ENCODE peak calls at places on chromosomes 11 and 22, in four cellular contexts. W is body of pancreas; Z is left ventricle myocardium inferior; X is effector memory CD4-positive, alpha-beta T cell. A is an unnamed sample. For H3K4me1 and H3K36me3, the result is how much of the 10 kb centered on the place peaks cover.

GRCh38 chr22:50317674-50318073 is 9.1 kb downstream of the DENND6B start:
- DNase-seq in W (no peak), Z (no peak), X (no peak), A (no peak)

GRCh38 chr11:130198292-130198691 is 38.7 kb downstream of the ST14 start:
- DNase-seq in W (no peak), Z (no peak), X (no peak), A (no peak)

GRCh38 chr11:130908770-130909625 is 7.3 kb downstream of the SNX19 start:
- DNase-seq in W (no peak), Z (no peak), X (no peak), A (no peak)

GRCh38 chr11:106241601-106242257 is 164.3 kb downstream of the AASDHPPT start:
- DNase-seq in W (no peak), Z (no peak), X (no peak), A (no peak)

GRCh38 chr11:90204407-90204806 is 18.4 kb downstream of the CHORDC1 start:
- DNase-seq in W (no peak), Z (no peak), X (no peak), A (no peak)

GRCh38 chr11:78460468-78460867 is 42.8 kb upstream of the GAB2 start:
- DNase-seq in W (no peak), Z (no peak), X (no peak), A (no peak)

GRCh38 chr11:130070829-130071205 is 1.1 kb downstream of the APLP2 start:
- DNase-seq in W (no peak), Z (no peak), X (no peak), A (no peak)

GRCh38 chr11:13051257-13051656 is 42.1 kb downstream of the RASSF10 start:
- DNase-seq in W (no peak), Z (no peak), X (no peak), A (no peak)

GRCh38 chr11:127050141-127050632 is 49.6 kb upstream of the KIRREL3 start:
- DNase-seq in W (no peak), Z (no peak), X (no peak), A (no peak)

GRCh38 chr11:113563766-113564165 is 88.6 kb upstream of the DRD2 start:
- DNase-seq in W (no peak), Z (no peak), X (no peak), A (no peak)

GRCh38 chr11:109140426-109140825 is 281.6 kb upstream of the C11orf87 start:
- DNase-seq in W (no peak), Z (no peak), X (no peak), A (no peak)

GRCh38 chr11:129457321-129457720 is 81.7 kb downstream of the BARX2 start:
- DNase-seq in W (no peak), Z (no peak), X (no peak), A (no peak)

GRCh38 chr22:27845603-27846100 is 44.1 kb upstream of the MN1 start:
- DNase-seq in W (no peak), Z (no peak), X (no peak), A (no peak)

GRCh38 chr11:134532176-134532920 is 120.3 kb upstream of the B3GAT1 start:
- DNase-seq in W (peak), Z (no peak), X (no peak), A (no peak)

GRCh38 chr11:130872961-130873360 is 43.3 kb downstream of the SNX19 start:
- DNase-seq in W (no peak), Z (no peak), X (no peak), A (no peak)

GRCh38 chr11:72471005-72471898 is 36.9 kb upstream of the CLPB start:
- DNase-seq in W (peak), Z (peak), X (peak), A (peak)

GRCh38 chr11:61486004-61486615 is 22.4 kb upstream of the LRRC10B start:
- DNase-seq in W (no peak), Z (no peak), X (no peak), A (no peak)

GRCh38 chr11:61966673-61967176 is 709 bp downstream of the FTH1 start:
- DNase-seq in W (peak), Z (no peak), X (no peak), A (no peak)

GRCh38 chr11:67996051-67996450 is 7.8 kb downstream of the UNC93B1 start:
- DNase-seq in W (no peak), Z (no peak), X (no peak), A (no peak)

GRCh38 chr11:111446404-111447152 is 65.6 kb downstream of the BTG4 start:
- DNase-seq in W (peak), Z (peak), X (peak), A (peak)
- H3K4me1 ChIP-seq in W (under half), Z (under half), X (under half), A (under half)

GRCh38 chr11:118656563-118657165 is 22.8 kb downstream of the TREH start:
- DNase-seq in W (no peak), Z (no peak), X (no peak), A (no peak)
- H3K36me3 ChIP-seq in W (under half), Z (half or more), X (under half), A (under half)

GRCh38 chr11:35554491-35555237 is 29.2 kb upstream of the PAMR1 start:
- DNase-seq in W (no peak), Z (no peak), X (no peak), A (no peak)
- H3K4me1 ChIP-seq in W (under half), Z (under half), X (under half), A (under half)

GRCh38 chr22:36281726-36282077 is 28.8 kb downstream of the APOL1 start:
- DNase-seq in W (no peak), Z (no peak), X (no peak), A (no peak)
- H3K36me3 ChIP-seq in W (under half), Z (half or more), X (half or more), A (under half)

GRCh38 chr11:65275906-65276305 is 14.1 kb downstream of the POLA2 start:
- DNase-seq in W (no peak), Z (no peak), X (no peak), A (no peak)

GRCh38 chr11:65280646-65281045 is 18.9 kb downstream of the POLA2 start:
- DNase-seq in W (no peak), Z (no peak), X (no peak), A (no peak)

GRCh38 chr11:65278351-65278750 is 16.6 kb downstream of the POLA2 start:
- DNase-seq in W (no peak), Z (no peak), X (no peak), A (no peak)

GRCh38 chr11:65279713-65280459 is 18.1 kb downstream of the POLA2 start:
- DNase-seq in W (no peak), Z (no peak), X (peak), A (no peak)

GRCh38 chr11:65277878-65278277 is 16.1 kb downstream of the POLA2 start:
- DNase-seq in W (no peak), Z (no peak), X (no peak), A (no peak)
- H3K4me1 ChIP-seq in W (half or more), Z (under half), X (under half), A (under half)

GRCh38 chr11:43905788-43906187 is 25.2 kb downstream of the ALKBH3 start:
- DNase-seq in W (no peak), Z (no peak), X (no peak), A (no peak)

GRCh38 chr11:43908683-43909082 is 28.1 kb downstream of the ALKBH3 start:
- DNase-seq in W (no peak), Z (no peak), X (no peak), A (no peak)

GRCh38 chr11:43904737-43905515 is 24.3 kb downstream of the ALKBH3 start:
- DNase-seq in W (no peak), Z (no peak), X (no peak), A (no peak)

GRCh38 chr11:43907028-43907966 is 26.7 kb downstream of the ALKBH3 start:
- DNase-seq in W (no peak), Z (no peak), X (no peak), A (no peak)

GRCh38 chr11:43908191-43908590 is 27.6 kb downstream of the ALKBH3 start:
- DNase-seq in W (no peak), Z (no peak), X (no peak), A (no peak)
- H3K36me3 ChIP-seq in W (under half), Z (under half), X (half or more), A (half or more)

DNA sequence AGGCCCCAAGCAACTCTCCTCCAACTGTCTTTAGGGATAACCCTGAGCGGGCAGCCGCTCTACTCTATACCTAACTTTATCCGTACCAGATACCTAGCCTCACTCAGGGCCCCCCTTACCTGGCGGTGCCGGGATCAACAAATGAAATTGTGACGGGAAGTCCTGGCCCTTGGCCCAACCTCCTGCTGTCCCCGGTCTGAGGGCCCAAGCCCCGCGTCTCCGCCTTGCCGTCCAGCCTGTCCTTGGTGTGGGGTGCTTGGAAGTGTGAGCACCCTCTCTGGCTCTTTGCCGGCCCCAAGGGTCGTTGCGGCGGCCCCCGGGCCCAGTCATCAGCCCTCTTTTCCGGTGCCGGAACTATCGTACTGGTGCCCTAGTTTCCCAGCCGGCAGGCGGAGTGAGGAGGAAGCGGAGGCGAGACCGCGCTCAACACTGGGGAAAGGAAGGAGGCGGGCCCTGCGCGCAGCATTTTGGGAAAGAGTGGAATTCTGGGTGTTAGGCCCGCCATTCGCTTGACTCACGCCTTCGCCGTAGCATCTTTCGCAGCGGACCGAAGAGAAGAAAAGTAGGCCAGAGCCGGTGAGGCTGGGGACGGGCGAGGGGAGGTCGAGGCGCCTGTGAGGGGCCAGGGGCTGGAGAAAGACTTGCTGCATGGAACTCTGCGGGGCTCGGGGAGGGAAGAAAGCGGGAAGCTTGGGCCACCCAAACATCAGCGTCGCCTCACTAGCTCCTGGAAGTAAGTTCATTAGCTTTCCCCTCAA is at the start of gene SNRPD3:
- DNase-seq in W (peak), Z (peak), X (peak), A (peak)
- H3K4me1 ChIP-seq in W (under half), Z (half or more), X (under half), A (under half)